ENCODE peak calls at places on chromosomes 16 and 17, in nine cellular contexts. A is pancreas, H is OCI-LY7, E is PC-3, I is body of pancreas, Q is HCT116, J is PC-9, Y is mammary epithelial cell, Z is colonic mucosa. P is an unnamed sample. For H3K4me1, the result is how much of the 10 kb centered on the place peaks cover.

GRCh38 chr16:88062341-88062861 is 111.2 kb downstream of the BANP start:
- DNase-seq in A (no peak), H (no peak), E (no peak), I (peak), Q (no peak), J (no peak), Y (no peak), Z (no peak), P (peak)

GRCh38 chr16:30185141-30185682 is 1.8 kb downstream of the CORO1A start:
- DNase-seq in A (peak), H (peak), E (no peak), I (no peak), Q (no peak), J (no peak), Y (no peak), Z (no peak), P (no peak)

GRCh38 chr16:50386139-50386538 is 17.4 kb upstream of the BRD7 start:
- DNase-seq in A (no peak), H (no peak), E (no peak), I (no peak), Q (no peak), J (no peak), Y (no peak), Z (no peak), P (no peak)

GRCh38 chr17:56913000-56913866 is 616 bp downstream of the TRIM25 start:
- DNase-seq in A (no peak), H (peak), E (peak), I (no peak), Q (no peak), J (no peak), Y (no peak), Z (peak), P (peak)

GRCh38 chr16:3388325-3388724 is 12.5 kb downstream of the ZSCAN32 start:
- DNase-seq in A (no peak), H (no peak), E (no peak), I (no peak), Q (no peak), J (no peak), Y (no peak), Z (no peak), P (no peak)

GRCh38 chr16:9050102-9050830 is 41.2 kb upstream of the HAPSTR1 start:
- DNase-seq in A (no peak), H (peak), E (peak), I (no peak), Q (no peak), J (no peak), Y (no peak), Z (no peak), P (no peak)

GRCh38 chr16:49281843-49282642 is 405 bp upstream of the CBLN1 start:
- DNase-seq in A (peak), H (peak), E (peak), I (peak), Q (no peak), J (no peak), Y (peak), Z (peak), P (peak)

GRCh38 chr17:44887971-44888955 is 11.0 kb downstream of the EFTUD2 start:
- DNase-seq in A (no peak), H (no peak), E (no peak), I (no peak), Q (no peak), J (no peak), Y (no peak), Z (no peak), P (no peak)

GRCh38 chr17:57945999-57946797 is 9.0 kb downstream of the CUEDC1 start:
- DNase-seq in A (no peak), H (no peak), E (no peak), I (no peak), Q (no peak), J (no peak), Y (peak), Z (no peak), P (no peak)

GRCh38 chr17:78341559-78342437 is 18.1 kb downstream of the SOCS3 start:
- DNase-seq in A (peak), H (no peak), E (peak), I (peak), Q (no peak), J (peak), Y (peak), Z (peak), P (peak)
- H3K4me1 ChIP-seq in A (under half), H (under half), E (half or more), I (under half), Q (half or more), J (half or more), Y (under half), Z (under half), P (under half)

DNA sequence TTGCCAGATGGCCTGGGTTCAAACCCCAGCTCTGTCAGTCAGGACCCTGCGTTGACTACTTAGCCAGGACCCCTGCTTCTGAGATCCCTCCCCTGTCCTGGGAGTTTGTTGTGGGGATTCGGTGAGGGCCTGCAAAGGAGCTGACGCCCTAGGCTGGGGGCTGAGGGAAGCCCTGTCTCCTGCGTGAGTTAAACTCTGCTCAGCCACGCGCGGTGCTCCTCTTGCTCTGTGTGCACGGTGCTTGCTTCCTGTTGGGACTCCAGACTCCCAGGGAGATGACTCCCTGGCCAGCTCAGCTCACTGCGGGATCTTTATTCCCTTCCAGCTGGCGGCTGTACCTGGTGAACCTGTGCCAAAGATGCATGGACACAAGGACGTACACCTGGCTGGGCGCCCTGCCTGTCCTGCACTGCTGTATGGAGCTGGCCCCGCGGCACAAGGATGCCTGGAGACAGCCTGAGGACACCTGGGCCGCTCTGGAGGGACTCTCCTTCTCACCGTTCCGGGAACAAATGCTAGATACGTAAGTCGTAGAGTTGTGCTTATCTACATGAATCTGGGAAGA is 37.4 kb downstream of the RNF213 start:
- DNase-seq in A (no peak), H (no peak), E (no peak), I (peak), Q (no peak), J (no peak), Y (no peak), Z (no peak), P (no peak)
- TF ChIP-seq CTCF in A (no peak), H (no peak), E (no peak), I (no peak), Q (no peak), J (no peak), Y (no peak), Z (no peak), P (no peak)

DNA sequence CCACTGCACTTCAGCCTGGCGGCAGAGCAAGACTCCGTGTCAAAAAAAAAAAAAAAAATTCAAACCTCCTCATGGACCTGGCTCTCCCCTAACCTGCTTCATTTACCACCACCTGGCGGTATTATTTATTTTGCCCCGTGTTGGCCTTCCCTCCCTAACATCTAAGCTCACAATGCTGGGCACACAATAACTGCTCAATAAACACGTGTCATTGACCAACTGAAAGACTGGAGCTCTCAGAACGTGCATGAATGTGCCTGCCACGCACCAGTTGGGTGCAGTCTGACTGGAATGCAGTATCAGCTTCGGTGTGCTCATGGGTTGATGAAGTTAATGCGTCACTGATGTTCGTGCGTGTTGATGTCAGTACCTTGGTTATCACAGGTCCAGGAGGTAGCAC is 64.4 kb upstream of the CDC42EP4 start:
- DNase-seq in A (no peak), H (no peak), E (no peak), I (no peak), Q (no peak), J (no peak), Y (no peak), Z (no peak), P (no peak)
- H3K4me1 ChIP-seq in A (under half), H (under half), E (under half), I (under half), Q (under half), J (under half), Y (under half), Z (under half), P (under half)

DNA sequence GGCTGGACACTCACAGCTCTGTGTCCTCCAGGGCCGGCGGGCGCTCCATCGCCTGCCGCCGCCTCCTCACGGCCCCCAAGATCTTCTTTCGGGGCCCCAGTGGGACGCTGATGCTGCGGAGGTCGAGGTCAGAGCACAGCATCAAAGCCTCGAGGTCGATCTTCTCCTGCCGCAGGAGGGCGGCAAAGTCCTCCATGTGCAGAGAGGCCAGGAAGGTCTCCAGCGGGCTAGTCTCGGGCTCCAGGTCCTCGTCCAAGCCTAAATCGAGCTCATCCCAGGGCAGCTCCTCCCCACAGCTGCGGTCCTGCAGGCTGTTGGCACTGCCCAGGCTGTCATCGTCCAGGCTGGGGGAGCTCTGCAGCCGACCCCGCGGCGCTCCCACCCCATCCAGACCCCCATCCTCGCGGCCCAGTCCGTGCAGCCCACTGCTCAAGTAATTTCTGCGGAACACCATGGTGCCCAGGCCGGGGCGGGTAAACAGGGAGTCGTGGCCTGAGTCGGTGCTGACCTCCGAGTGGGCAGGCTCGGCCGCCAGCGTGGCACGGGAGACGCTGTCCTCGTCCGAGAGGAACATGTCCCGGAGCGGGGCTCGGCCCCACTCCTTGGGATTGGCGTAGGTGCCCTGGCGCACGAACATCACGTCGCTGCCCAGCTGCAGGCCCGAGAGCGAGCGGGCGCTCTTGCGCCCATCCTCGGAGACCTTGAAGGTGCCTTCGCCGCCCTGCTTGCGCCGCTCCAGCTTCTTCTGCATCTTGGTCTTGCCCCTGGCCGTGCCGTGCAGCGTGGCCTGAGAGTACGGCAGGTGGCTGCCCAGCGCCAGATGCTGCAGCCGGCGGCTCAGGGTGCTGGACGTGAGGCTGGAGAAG is 3.4 kb downstream of the USH1G start:
- DNase-seq in A (peak), H (no peak), E (no peak), I (peak), Q (no peak), J (no peak), Y (no peak), Z (no peak), P (no peak)
- TF ChIP-seq CTCF in A (no peak), H (peak), E (no peak), I (no peak), Q (no peak), J (peak), Y (no peak), Z (no peak), P (no peak)

DNA sequence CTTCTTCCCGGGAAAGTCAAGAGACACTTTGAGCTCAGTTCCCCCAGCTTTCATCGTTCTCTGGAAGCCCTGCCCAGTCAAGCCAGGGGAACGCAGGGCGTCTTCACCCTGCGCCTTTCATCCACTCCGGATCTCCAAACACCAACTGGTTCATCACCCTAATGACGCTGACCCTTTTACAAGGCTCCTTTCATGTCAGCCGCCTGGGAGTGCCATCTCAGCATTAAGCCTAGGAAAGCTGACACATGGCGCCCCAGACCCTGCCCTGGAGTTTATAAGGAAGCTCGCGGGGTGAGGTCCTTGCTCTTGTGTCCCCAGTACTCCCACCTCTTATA is 594 bp upstream of the DNAJC7 start:
- DNase-seq in A (no peak), H (no peak), E (no peak), I (no peak), Q (no peak), J (no peak), Y (no peak), Z (no peak), P (no peak)
- H3K4me1 ChIP-seq in A (under half), H (under half), E (under half), I (half or more), Q (under half), J (under half), Y (under half), Z (under half), P (under half)

GRCh38 chr16:84557504-84557903 is 53.0 kb upstream of the MEAK7 start:
- DNase-seq in A (no peak), H (no peak), E (no peak), I (no peak), Q (no peak), J (no peak), Y (no peak), Z (no peak), P (no peak)
- TF ChIP-seq CTCF in A (no peak), H (no peak), E (no peak), I (no peak), Q (no peak), J (no peak), Y (no peak), Z (no peak), P (no peak)

GRCh38 chr17:40337351-40337750 is 27.2 kb downstream of the GJD3 start:
- DNase-seq in A (no peak), H (no peak), E (no peak), I (no peak), Q (no peak), J (no peak), Y (no peak), Z (no peak), P (no peak)
- H3K4me1 ChIP-seq in A (under half), H (under half), E (under half), I (half or more), Q (under half), J (under half), Y (under half), Z (under half), P (half or more)

GRCh38 chr16:85995591-85996461 is 96.9 kb downstream of the IRF8 start:
- DNase-seq in A (no peak), H (peak), E (no peak), I (no peak), Q (no peak), J (no peak), Y (no peak), Z (no peak), P (no peak)
- TF ChIP-seq CTCF in A (no peak), H (no peak), E (no peak), I (no peak), Q (no peak), J (no peak), Y (no peak), Z (no peak), P (no peak)

DNA sequence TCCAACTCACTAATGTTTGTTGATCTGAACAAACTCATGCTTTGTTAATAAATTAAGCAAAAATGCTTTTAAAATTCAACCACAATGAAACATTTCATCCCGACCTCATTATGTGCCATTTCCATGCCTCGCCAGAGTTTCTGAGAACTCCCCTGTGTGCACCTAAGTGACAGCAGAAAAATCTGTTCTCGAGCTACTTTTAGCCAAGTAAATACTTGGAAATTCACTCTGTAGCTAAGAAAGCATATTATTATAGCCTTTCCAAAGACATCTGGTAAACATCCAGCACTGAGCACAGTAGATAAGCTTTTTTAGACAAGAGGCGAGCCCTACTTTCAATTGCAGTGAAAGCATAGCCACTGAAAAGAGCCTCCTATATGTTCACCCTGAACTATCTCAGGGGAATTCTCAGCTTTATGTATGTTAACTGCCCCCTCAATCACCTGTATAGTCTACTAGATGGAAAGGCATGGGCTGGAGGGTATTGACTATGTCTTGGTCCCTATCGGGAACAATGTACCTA is 242.8 kb upstream of the PSMD7 start:
- DNase-seq in A (no peak), H (no peak), E (no peak), I (no peak), Q (no peak), J (no peak), Y (no peak), Z (no peak), P (no peak)
- H3K4me1 ChIP-seq in A (under half), H (under half), E (under half), I (under half), Q (under half), J (under half), Y (under half), Z (under half), P (under half)

P was measured in left lung.